ENCODE peak calls at places on chromosomes 12 and 14, in six cellular contexts. One of them, this sample, is unnamed.

GRCh38 chr14:68864301-68864810 is 71.5 kb upstream of the ZFP36L1 start:
- DNase-seq in GM12878: no peak
- DNase-seq in HL-60: no peak
- DNase-seq in transverse colon: no peak
- DNase-seq in Panc1: no peak
- DNase-seq in upper lobe of left lung: no peak
- DNase-seq in this sample: no peak

GRCh38 chr12:11731455-11731854 is 82.0 kb downstream of the ETV6 start:
- DNase-seq in GM12878: no peak
- DNase-seq in transverse colon: no peak
- DNase-seq in HL-60: no peak
- DNase-seq in Panc1: no peak
- DNase-seq in upper lobe of left lung: no peak
- DNase-seq in this sample: no peak

GRCh38 chr14:69002069-69002468 is 23.0 kb upstream of the ACTN1 start:
- DNase-seq in HL-60: no peak
- DNase-seq in GM12878: no peak
- DNase-seq in transverse colon: peak; percentile 27
- DNase-seq in Panc1: no peak
- DNase-seq in upper lobe of left lung: peak; percentile 32
- DNase-seq in this sample: peak; percentile 56

GRCh38 chr12:76047742-76048141 is 16.2 kb upstream of the PHLDA1 start:
- DNase-seq in transverse colon: no peak
- DNase-seq in upper lobe of left lung: no peak
- DNase-seq in HL-60: no peak
- DNase-seq in GM12878: no peak
- DNase-seq in Panc1: no peak
- DNase-seq in this sample: no peak

GRCh38 chr12:105906545-105906944 is 232.2 kb downstream of the NUAK1 start:
- DNase-seq in upper lobe of left lung: no peak
- DNase-seq in Panc1: no peak
- DNase-seq in HL-60: no peak
- DNase-seq in GM12878: no peak
- DNase-seq in transverse colon: no peak
- DNase-seq in this sample: no peak

GRCh38 chr14:102320033-102320660 is 601 bp downstream of the ZNF839 start:
- DNase-seq in GM12878: no peak
- DNase-seq in Panc1: no peak
- DNase-seq in upper lobe of left lung: peak; percentile 32
- DNase-seq in HL-60: no peak
- DNase-seq in transverse colon: peak; percentile 44
- DNase-seq in this sample: peak; percentile 49

GRCh38 chr12:93440043-93440835 is 1.5 kb downstream of the UBE2N start:
- DNase-seq in Panc1: no peak
- DNase-seq in GM12878: no peak
- DNase-seq in upper lobe of left lung: no peak
- DNase-seq in HL-60: no peak
- DNase-seq in transverse colon: no peak
- DNase-seq in this sample: no peak

GRCh38 chr12:49292729-49293055 is 2.3 kb upstream of the PRPH start:
- DNase-seq in GM12878: no peak
- DNase-seq in Panc1: no peak
- DNase-seq in transverse colon: no peak
- DNase-seq in upper lobe of left lung: no peak
- DNase-seq in HL-60: no peak
- DNase-seq in this sample: peak; percentile 30

GRCh38 chr12:71694099-71694820 is 8.4 kb downstream of the TMEM19 start:
- DNase-seq in HL-60: no peak
- DNase-seq in transverse colon: peak; percentile 28
- DNase-seq in upper lobe of left lung: no peak
- DNase-seq in GM12878: peak; percentile 79
- DNase-seq in Panc1: no peak
- DNase-seq in this sample: no peak

GRCh38 chr14:55356913-55357312 is 54.7 kb downstream of the ATG14 start:
- DNase-seq in Panc1: no peak
- DNase-seq in GM12878: no peak
- DNase-seq in upper lobe of left lung: no peak
- DNase-seq in transverse colon: no peak
- DNase-seq in HL-60: peak; percentile 21
- DNase-seq in this sample: no peak

GRCh38 chr14:86938356-86938755 is 1054.6 kb downstream of the GALC start:
- DNase-seq in transverse colon: no peak
- DNase-seq in HL-60: no peak
- DNase-seq in upper lobe of left lung: no peak
- DNase-seq in Panc1: no peak
- DNase-seq in GM12878: no peak
- DNase-seq in this sample: no peak

GRCh38 chr14:75249251-75249957 is 29.2 kb upstream of the FOS start:
- DNase-seq in upper lobe of left lung: peak; percentile 62
- DNase-seq in transverse colon: peak; percentile 73
- DNase-seq in Panc1: no peak
- DNase-seq in GM12878: peak; percentile 94
- DNase-seq in HL-60: no peak
- DNase-seq in this sample: peak; percentile 59

GRCh38 chr12:1544991-1545700 is 49.2 kb downstream of the FBXL14 start:
- DNase-seq in upper lobe of left lung: no peak
- DNase-seq in HL-60: no peak
- DNase-seq in transverse colon: no peak
- DNase-seq in Panc1: no peak
- DNase-seq in GM12878: no peak
- DNase-seq in this sample: no peak

GRCh38 chr12:7970475-7971252 is 34.7 kb upstream of the SLC2A3 start:
- DNase-seq in Panc1: no peak
- DNase-seq in upper lobe of left lung: peak; percentile 91
- DNase-seq in HL-60: peak; percentile 78
- DNase-seq in GM12878: peak; percentile 73
- DNase-seq in transverse colon: peak; percentile 82
- DNase-seq in this sample: peak; percentile 72

DNA sequence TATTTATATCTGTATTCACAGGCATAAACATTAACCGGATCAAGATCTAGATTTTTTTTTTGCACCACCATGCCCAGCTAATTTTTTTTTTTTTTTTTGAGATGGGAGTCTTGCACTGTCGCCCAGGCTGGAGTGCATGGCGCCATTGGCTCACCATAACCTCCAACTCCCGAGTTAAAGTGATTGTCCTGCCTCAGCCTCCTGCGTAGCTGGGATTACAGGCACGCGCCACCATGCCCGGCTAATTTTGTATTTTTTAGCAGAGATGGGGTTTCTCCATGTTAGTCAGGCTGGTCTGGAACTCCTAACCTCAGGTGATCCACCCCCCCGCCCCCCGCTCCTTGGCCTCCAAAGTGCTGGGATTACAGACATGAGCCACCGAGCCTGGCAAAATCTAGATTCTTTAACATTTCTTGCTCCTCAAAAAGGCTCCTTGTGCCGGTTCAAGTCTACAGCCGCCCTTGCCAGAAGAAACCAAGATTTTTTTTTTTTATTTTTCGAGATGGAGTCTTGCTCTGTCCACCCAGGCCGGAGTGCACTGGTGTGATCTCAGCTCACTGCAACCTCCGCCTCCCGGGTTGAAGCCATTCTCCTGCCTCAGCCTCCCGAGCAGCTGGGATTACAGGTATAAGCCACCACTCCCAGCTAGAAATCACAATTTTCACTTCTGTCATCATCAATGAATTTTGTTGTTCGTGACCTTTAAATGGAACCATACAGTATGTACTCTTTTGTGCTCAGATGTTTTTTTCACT is 36.9 kb upstream of the SLC2A3 start:
- DNase-seq in GM12878: no peak
- DNase-seq in transverse colon: no peak
- DNase-seq in upper lobe of left lung: no peak
- DNase-seq in Panc1: no peak
- DNase-seq in HL-60: no peak
- DNase-seq in this sample: no peak
- H3K4me3 ChIP-seq in GM12878: no peak overlapping the region
- H3K4me3 ChIP-seq in transverse colon: no peak overlapping the region
- H3K4me3 ChIP-seq in upper lobe of left lung: no peak overlapping the region
- H3K4me3 ChIP-seq in Panc1: no peak overlapping the region
- H3K4me3 ChIP-seq in HL-60: no peak overlapping the region
- H3K4me3 ChIP-seq in this sample: no peak overlapping the region

GRCh38 chr14:90177537-90178189 is 78.7 kb upstream of the PSMC1 start:
- DNase-seq in transverse colon: no peak
- DNase-seq in upper lobe of left lung: no peak
- DNase-seq in Panc1: no peak
- DNase-seq in GM12878: no peak
- DNase-seq in HL-60: no peak
- DNase-seq in this sample: no peak
- TF ChIP-seq POLR2AphosphoS5 in transverse colon: peak; percentile 64
- TF ChIP-seq POLR2AphosphoS5 in upper lobe of left lung: no peak
- TF ChIP-seq POLR2AphosphoS5 in Panc1: no peak
- TF ChIP-seq POLR2AphosphoS5 in GM12878: no peak
- TF ChIP-seq POLR2AphosphoS5 in HL-60: no peak
- TF ChIP-seq POLR2AphosphoS5 in this sample: no peak

GRCh38 chr12:6533653-6534157 is 612 bp upstream of the GAPDH start:
- DNase-seq in transverse colon: peak; percentile 68
- DNase-seq in Panc1: no peak
- DNase-seq in upper lobe of left lung: peak; percentile 77
- DNase-seq in GM12878: no peak
- DNase-seq in HL-60: peak; percentile 87
- DNase-seq in this sample: peak; percentile 54

GRCh38 chr12:6535697-6535946 is 1.3 kb downstream of the GAPDH start:
- DNase-seq in HL-60: no peak
- DNase-seq in GM12878: no peak
- DNase-seq in Panc1: no peak
- DNase-seq in transverse colon: no peak
- DNase-seq in upper lobe of left lung: no peak
- DNase-seq in this sample: no peak

GRCh38 chr12:6534914-6535696 is 788 bp downstream of the GAPDH start:
- DNase-seq in transverse colon: peak; percentile 82
- DNase-seq in upper lobe of left lung: peak; percentile 91
- DNase-seq in HL-60: peak; percentile 79
- DNase-seq in GM12878: no peak
- DNase-seq in Panc1: no peak
- DNase-seq in this sample: peak; percentile 77

GRCh38 chr12:6532927-6533652 is 1.2 kb upstream of the GAPDH start:
- DNase-seq in HL-60: no peak
- DNase-seq in upper lobe of left lung: peak; percentile 65
- DNase-seq in Panc1: no peak
- DNase-seq in GM12878: no peak
- DNase-seq in transverse colon: peak; percentile 73
- DNase-seq in this sample: peak; percentile 65

DNA sequence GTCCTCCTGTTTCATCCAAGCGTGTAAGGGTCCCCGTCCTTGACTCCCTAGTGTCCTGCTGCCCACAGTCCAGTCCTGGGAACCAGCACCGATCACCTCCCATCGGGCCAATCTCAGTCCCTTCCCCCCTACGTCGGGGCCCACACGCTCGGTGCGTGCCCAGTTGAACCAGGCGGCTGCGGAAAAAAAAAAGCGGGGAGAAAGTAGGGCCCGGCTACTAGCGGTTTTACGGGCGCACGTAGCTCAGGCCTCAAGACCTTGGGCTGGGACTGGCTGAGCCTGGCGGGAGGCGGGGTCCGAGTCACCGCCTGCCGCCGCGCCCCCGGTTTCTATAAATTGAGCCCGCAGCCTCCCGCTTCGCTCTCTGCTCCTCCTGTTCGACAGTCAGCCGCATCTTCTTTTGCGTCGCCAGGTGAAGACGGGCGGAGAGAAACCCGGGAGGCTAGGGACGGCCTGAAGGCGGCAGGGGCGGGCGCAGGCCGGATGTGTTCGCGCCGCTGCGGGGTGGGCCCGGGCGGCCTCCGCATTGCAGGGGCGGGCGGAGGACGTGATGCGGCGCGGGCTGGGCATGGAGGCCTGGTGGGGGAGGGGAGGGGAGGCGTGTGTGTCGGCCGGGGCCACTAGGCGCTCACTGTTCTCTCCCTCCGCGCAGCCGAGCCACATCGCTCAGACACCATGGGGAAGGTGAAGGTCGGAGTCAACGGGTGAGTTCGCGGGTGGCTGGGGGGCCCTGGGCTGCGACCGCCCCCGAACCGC is at the start of gene GAPDH:
- DNase-seq in GM12878: peak; percentile 80
- DNase-seq in Panc1: peak; percentile 75
- DNase-seq in transverse colon: peak; percentile 94
- DNase-seq in HL-60: peak; percentile 92
- DNase-seq in upper lobe of left lung: peak; percentile 94
- DNase-seq in this sample: peak; percentile 90
- H3K4me3 ChIP-seq in GM12878: peak within 1 kb of the TSS; percentile 83
- H3K4me3 ChIP-seq in Panc1: peak within 1 kb of the TSS; percentile 86
- H3K4me3 ChIP-seq in transverse colon: peak within 1 kb of the TSS; percentile 88
- H3K4me3 ChIP-seq in HL-60: peak within 1 kb of the TSS; percentile 89
- H3K4me3 ChIP-seq in upper lobe of left lung: peak within 1 kb of the TSS; percentile 66
- H3K4me3 ChIP-seq in this sample: peak within 1 kb of the TSS; percentile 80

DNA sequence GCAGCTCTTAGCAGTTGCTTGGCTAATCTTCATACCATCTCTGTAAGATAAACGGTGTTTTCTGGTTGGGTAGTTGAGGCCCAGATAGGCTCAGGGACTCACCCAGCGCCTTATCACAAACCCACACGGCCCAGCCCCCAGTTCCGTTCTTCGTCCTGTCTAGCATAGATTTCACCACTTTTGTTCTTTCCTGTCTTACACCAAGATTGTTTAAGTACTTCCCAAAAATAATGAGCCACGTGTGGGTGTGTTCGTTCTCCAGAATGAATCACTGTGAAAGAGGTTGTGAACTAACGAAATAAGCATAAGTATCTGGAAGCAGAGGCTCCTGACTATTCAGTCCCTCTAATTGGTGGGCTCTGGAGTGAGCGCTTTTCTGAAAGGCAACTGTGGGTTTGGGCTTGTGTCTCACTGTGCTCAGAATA is 21.4 kb downstream of the ACVR1B start:
- DNase-seq in GM12878: no peak
- DNase-seq in HL-60: peak; percentile 78
- DNase-seq in upper lobe of left lung: peak; percentile 86
- DNase-seq in Panc1: no peak
- DNase-seq in transverse colon: peak; percentile 45
- DNase-seq in this sample: peak; percentile 44
- TF ChIP-seq POLR2AphosphoS5 in GM12878: no peak
- TF ChIP-seq POLR2AphosphoS5 in HL-60: peak; percentile 88
- TF ChIP-seq POLR2AphosphoS5 in upper lobe of left lung: peak; percentile 79
- TF ChIP-seq POLR2AphosphoS5 in Panc1: no peak
- TF ChIP-seq POLR2AphosphoS5 in transverse colon: no peak
- TF ChIP-seq POLR2AphosphoS5 in this sample: peak; percentile 49